ENCODE peak calls at places on chromosomes 4 and X, in four cellular contexts. I is OCI-LY7, K is lower leg skin, W is endothelial cell. S is an unnamed sample.

GRCh38 chrX:10564484-10564883 is 55.9 kb downstream of the MID1 start:
- DNase-seq in K (no peak), W (no peak), I (no peak), S (no peak)

GRCh38 chr4:68906238-68907137 is 45.1 kb downstream of the UGT2A3 start:
- DNase-seq in W (peak), I (no peak), K (no peak), S (peak)

GRCh38 chr4:176788971-176789370 is 3.8 kb downstream of the VEGFC start:
- DNase-seq in I (no peak), W (no peak), K (no peak), S (no peak)

GRCh38 chr4:26459054-26459755 is 31.1 kb downstream of the CCKAR start:
- DNase-seq in I (peak), W (no peak), K (no peak), S (no peak)

GRCh38 chr4:95963456-95963855 is 123.6 kb downstream of the PDHA2 start:
- DNase-seq in K (no peak), I (no peak), W (no peak), S (no peak)

GRCh38 chr4:167469436-167469835 is 235.1 kb upstream of the SPOCK3 start:
- DNase-seq in W (no peak), I (no peak), K (no peak), S (no peak)

GRCh38 chr4:6999172-7000086 is 43.7 kb upstream of the TADA2B start:
- DNase-seq in W (no peak), K (no peak), I (no peak), S (no peak)

GRCh38 chr4:8050555-8051206 is 107.9 kb downstream of the ABLIM2 start:
- DNase-seq in I (no peak), K (no peak), W (no peak), S (peak)

GRCh38 chrX:94813541-94813940 is 1139.5 kb downstream of the FAM133A start:
- DNase-seq in K (no peak), W (no peak), I (no peak), S (no peak)

GRCh38 chr4:53321151-53321987 is 44.5 kb downstream of the SCFD2 start:
- DNase-seq in I (no peak), K (no peak), W (no peak), S (no peak)

GRCh38 chrX:96183843-96184242 is 500.8 kb upstream of the DIAPH2 start:
- DNase-seq in I (no peak), K (no peak), W (no peak), S (no peak)

GRCh38 chr4:6719611-6720179 is 3.7 kb downstream of the BLOC1S4 start:
- DNase-seq in I (no peak), W (no peak), K (peak), S (no peak)

GRCh38 chrX:7412840-7413239 is 264.9 kb upstream of the PUDP start:
- DNase-seq in W (no peak), I (no peak), K (no peak), S (no peak)

GRCh38 chr4:125346616-125347015 is 31.9 kb downstream of the FAT4 start:
- DNase-seq in K (no peak), W (no peak), I (no peak), S (no peak)

GRCh38 chr4:88674989-88675388 is 22.6 kb downstream of the NAP1L5 start:
- DNase-seq in I (no peak), W (no peak), K (no peak), S (no peak)

GRCh38 chr4:56460085-56460484 is 7.3 kb upstream of the SRP72 start:
- DNase-seq in W (no peak), I (no peak), K (no peak), S (no peak)

GRCh38 chrX:23732704-23733103 is 10.4 kb downstream of the ACOT9 start:
- DNase-seq in W (no peak), K (no peak), I (peak), S (no peak)

GRCh38 chrX:1582686-1583437 is 8.5 kb upstream of the AKAP17A start:
- DNase-seq in W (no peak), I (peak), K (no peak), S (no peak)

GRCh38 chr4:150619032-150619431 is 37.1 kb downstream of the MAB21L2 start:
- DNase-seq in W (no peak), K (no peak), I (no peak), S (no peak)

GRCh38 chr4:45317739-45318138 is 591.4 kb upstream of the GNPDA2 start:
- DNase-seq in W (no peak), K (no peak), I (no peak), S (no peak)

GRCh38 chrX:4935387-4935786 is 1221.9 kb upstream of the PRKX start:
- DNase-seq in K (no peak), I (no peak), W (no peak), S (no peak)

GRCh38 chrX:68833855-68834331 is 5.1 kb downstream of the EFNB1 start:
- DNase-seq in K (peak), I (peak), W (no peak), S (no peak)

GRCh38 chr4:48345542-48345941 is 4.2 kb downstream of the SLAIN2 start:
- DNase-seq in K (no peak), I (no peak), W (no peak), S (no peak)

GRCh38 chr4:54232151-54232688 is 3.1 kb downstream of the PDGFRA start:
- DNase-seq in K (no peak), W (no peak), I (no peak), S (no peak)

GRCh38 chr4:147976341-147976928 is 244.5 kb downstream of the ARHGAP10 start:
- DNase-seq in I (no peak), K (no peak), W (no peak), S (no peak)

GRCh38 chr4:43330288-43330687 is 437.8 kb downstream of the GRXCR1 start:
- DNase-seq in K (no peak), I (no peak), W (no peak), S (no peak)

GRCh38 chrX:103734125-103734760 is 23.5 kb downstream of the TMEM31 start:
- DNase-seq in I (no peak), W (no peak), K (no peak), S (no peak)

GRCh38 chrX:107483976-107484726 is 34.7 kb downstream of the FRMPD3 start:
- DNase-seq in I (no peak), W (no peak), K (peak), S (peak)

GRCh38 chr4:111854494-111855087 is 290.7 kb upstream of the FAM241A start:
- DNase-seq in W (peak), I (peak), K (no peak), S (peak)

GRCh38 chrX:13688384-13688771 is 550 bp upstream of the RAB9A start:
- DNase-seq in K (no peak), I (no peak), W (no peak), S (no peak)

GRCh38 chr4:183140911-183141320 is 41.9 kb downstream of the WWC2 start:
- DNase-seq in I (no peak), K (no peak), W (no peak), S (no peak)

GRCh38 chr4:168398589-168398988 is 80.0 kb upstream of the DDX60 start:
- DNase-seq in W (no peak), K (no peak), I (peak), S (no peak)

S was measured in testis.